ENCODE peak calls at places on chromosomes 11 and 22, in five cellular contexts. A is IMR-90, Z is lower lobe of right lung, Y is tibial nerve, U is lung. M is an unnamed sample.

GRCh38 chr11:10931761-10932700 is 74.2 kb upstream of the ZBED5 start:
- DNase-seq in A (no peak), Z (peak), Y (no peak), U (peak), M (peak)

GRCh38 chr11:62458212-62459002 is 39.6 kb downstream of the SCGB1A1 start:
- DNase-seq in A (peak), Z (no peak), Y (no peak), U (no peak), M (no peak)

GRCh38 chr22:30267382-30268302 is 991 bp upstream of the OSM start:
- DNase-seq in A (no peak), Z (peak), Y (no peak), U (no peak), M (no peak)

GRCh38 chr22:24497879-24498278 is 2.7 kb downstream of the UPB1 start:
- DNase-seq in A (no peak), Z (no peak), Y (no peak), U (no peak), M (no peak)

GRCh38 chr11:119709638-119710346 is 19.2 kb downstream of the NECTIN1 start:
- DNase-seq in A (peak), Z (no peak), Y (no peak), U (no peak), M (no peak)

GRCh38 chr11:130213143-130213978 is 53.8 kb downstream of the ST14 start:
- DNase-seq in A (peak), Z (peak), Y (no peak), U (peak), M (peak)

GRCh38 chr11:1829039-1829820 is 5.6 kb upstream of the SYT8 start:
- DNase-seq in A (peak), Z (peak), Y (no peak), U (no peak), M (no peak)

GRCh38 chr11:12901874-12902481 is 107.1 kb upstream of the RASSF10 start:
- DNase-seq in A (peak), Z (no peak), Y (no peak), U (no peak), M (no peak)

GRCh38 chr22:28594784-28595324 is 84.8 kb downstream of the TTC28 start:
- DNase-seq in A (peak), Z (no peak), Y (no peak), U (no peak), M (no peak)

GRCh38 chr11:133935551-133935910 is 21.2 kb downstream of the IGSF9B start:
- DNase-seq in A (no peak), Z (no peak), Y (no peak), U (no peak), M (no peak)

GRCh38 chr11:133934096-133934495 is 22.7 kb downstream of the IGSF9B start:
- DNase-seq in A (no peak), Z (no peak), Y (no peak), U (no peak), M (no peak)

GRCh38 chr11:133936136-133936535 is 20.6 kb downstream of the IGSF9B start:
- DNase-seq in A (no peak), Z (no peak), Y (no peak), U (no peak), M (no peak)

GRCh38 chr11:133936551-133936950 is 20.2 kb downstream of the IGSF9B start:
- DNase-seq in A (no peak), Z (no peak), Y (no peak), U (no peak), M (no peak)

GRCh38 chr11:133934599-133935550 is 21.9 kb downstream of the IGSF9B start:
- DNase-seq in A (peak), Z (no peak), Y (peak), U (no peak), M (peak)
- TF ChIP-seq CTCF in A (no peak), Z (no peak), Y (no peak), U (no peak), M (no peak)

GRCh38 chr22:46289244-46289891 is 7.3 kb upstream of the GTSE1 start:
- DNase-seq in A (no peak), Z (peak), Y (no peak), U (no peak), M (no peak)

GRCh38 chr22:46288846-46289243 is 7.8 kb upstream of the GTSE1 start:
- DNase-seq in A (no peak), Z (no peak), Y (no peak), U (no peak), M (no peak)

GRCh38 chr22:46286006-46286405 is 10.7 kb upstream of the GTSE1 start:
- DNase-seq in A (peak), Z (no peak), Y (no peak), U (no peak), M (no peak)

GRCh38 chr22:46286941-46287872 is 9.5 kb upstream of the GTSE1 start:
- DNase-seq in A (no peak), Z (no peak), Y (no peak), U (no peak), M (no peak)

GRCh38 chr22:46287873-46288751 is 8.6 kb upstream of the GTSE1 start:
- DNase-seq in A (no peak), Z (peak), Y (no peak), U (peak), M (no peak)
- H3K27ac ChIP-seq in A (no peak), Z (peak), Y (peak), U (peak), M (no peak)

GRCh38 chr11:55652560-55652959 is 4.4 kb downstream of the OR4S2 start:
- DNase-seq in A (no peak), Z (no peak), Y (no peak), U (no peak), M (no peak)

DNA sequence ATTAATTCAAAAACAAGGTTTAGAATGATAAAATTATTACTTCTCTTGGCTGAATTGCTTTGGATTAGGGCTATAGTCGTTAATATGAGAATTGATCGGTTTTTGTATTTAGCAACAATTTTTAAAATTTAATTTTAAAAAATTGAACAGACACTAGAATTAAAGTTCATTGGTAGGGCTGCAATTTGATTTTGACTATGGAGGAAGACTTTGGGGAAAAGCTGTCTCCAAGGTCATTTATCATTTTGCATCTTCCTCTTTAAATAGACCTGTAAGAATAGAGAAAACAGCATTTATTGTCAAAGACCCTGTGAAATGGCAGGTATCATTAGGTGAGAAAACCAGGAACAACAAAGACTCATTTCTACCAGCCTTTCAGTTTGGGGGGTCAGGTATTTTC is at the start of gene OR4S2:
- DNase-seq in A (no peak), Z (no peak), Y (no peak), U (no peak), M (no peak)
- TF ChIP-seq CTCF in A (no peak), Z (no peak), Y (no peak), U (no peak), M (no peak)

DNA sequence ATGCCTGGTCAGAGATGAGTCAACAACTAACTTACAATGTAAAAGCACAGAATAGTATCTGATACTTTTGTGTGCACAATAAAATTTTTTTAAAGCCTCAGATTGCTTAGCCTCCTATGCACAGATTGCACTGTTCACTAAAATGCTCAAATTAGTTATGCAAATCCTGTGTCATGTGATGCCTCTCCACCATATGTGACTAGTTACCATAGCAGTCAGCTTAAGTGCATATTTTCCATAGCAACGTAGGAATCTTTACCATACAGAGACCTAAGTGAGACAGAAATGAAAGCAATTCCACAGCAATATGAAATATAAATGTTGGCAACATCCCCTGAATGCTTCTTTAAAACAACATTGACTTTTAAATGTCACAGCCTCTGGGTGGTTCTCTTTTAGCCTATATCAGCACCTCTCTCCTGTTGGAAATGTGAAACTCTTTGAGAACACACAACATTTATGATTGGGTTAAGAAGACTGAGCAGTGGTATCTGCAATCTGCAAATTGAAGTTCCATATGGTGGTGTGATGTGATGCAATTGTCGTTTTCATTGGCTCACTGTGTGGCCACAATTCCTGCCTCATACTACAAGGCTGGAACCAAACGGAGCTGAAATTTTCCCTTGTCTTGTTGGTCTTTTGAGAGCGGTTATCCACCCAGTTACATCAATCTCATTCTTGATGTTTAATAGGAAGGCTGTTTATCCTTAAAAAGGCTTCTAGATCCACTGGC is 814.6 kb downstream of the DLG2 start:
- DNase-seq in A (no peak), Z (no peak), Y (no peak), U (no peak), M (no peak)
- H3K27ac ChIP-seq in A (no peak), Z (no peak), Y (no peak), U (no peak), M (no peak)

GRCh38 chr11:83671295-83671694 is 385.1 kb upstream of the CCDC90B start:
- DNase-seq in A (peak), Z (no peak), Y (no peak), U (no peak), M (no peak)
- TF ChIP-seq CTCF in A (peak), Z (no peak), Y (no peak), U (no peak), M (no peak)

M was measured in testis.